ENCODE peak calls at places on chromosomes 5 and 9, in four cellular contexts. One of them, this sample, is unnamed.

GRCh38 chr9:115296831-115297565 is 179.0 kb upstream of the TNC start:
- DNase-seq in K562: no peak
- DNase-seq in H1: no peak
- DNase-seq in GM12878: no peak
- DNase-seq in this sample: no peak

GRCh38 chr5:669842-670395 is 23.2 kb downstream of the TPPP start:
- DNase-seq in GM12878: no peak
- DNase-seq in K562: no peak
- DNase-seq in H1: no peak
- DNase-seq in this sample: no peak

GRCh38 chr5:134396274-134396673 is 15.4 kb downstream of the CDKN2AIPNL start:
- DNase-seq in GM12878: no peak
- DNase-seq in H1: no peak
- DNase-seq in K562: no peak
- DNase-seq in this sample: no peak

GRCh38 chr5:76849767-76850291 is at the start of gene S100Z:
- DNase-seq in K562: peak
- DNase-seq in H1: no peak
- DNase-seq in GM12878: no peak
- DNase-seq in this sample: no peak

GRCh38 chr9:37669232-37669631 is 18.5 kb downstream of the FRMPD1 start:
- DNase-seq in H1: no peak
- DNase-seq in GM12878: no peak
- DNase-seq in K562: no peak
- DNase-seq in this sample: no peak

GRCh38 chr5:64295100-64295499 is 129.5 kb downstream of the RNF180 start:
- DNase-seq in K562: no peak
- DNase-seq in GM12878: no peak
- DNase-seq in H1: no peak
- DNase-seq in this sample: no peak

GRCh38 chr5:17001418-17001817 is 65.3 kb upstream of the MYO10 start:
- DNase-seq in K562: no peak
- DNase-seq in GM12878: no peak
- DNase-seq in H1: no peak
- DNase-seq in this sample: no peak

GRCh38 chr9:111597852-111598729 is 1.4 kb downstream of the PTGR1 start:
- DNase-seq in K562: peak
- DNase-seq in H1: peak
- DNase-seq in GM12878: no peak
- DNase-seq in this sample: peak

GRCh38 chr9:124770359-124771020 is 621 bp downstream of the NR6A1 start:
- DNase-seq in GM12878: no peak
- DNase-seq in K562: peak
- DNase-seq in H1: no peak
- DNase-seq in this sample: no peak

DNA sequence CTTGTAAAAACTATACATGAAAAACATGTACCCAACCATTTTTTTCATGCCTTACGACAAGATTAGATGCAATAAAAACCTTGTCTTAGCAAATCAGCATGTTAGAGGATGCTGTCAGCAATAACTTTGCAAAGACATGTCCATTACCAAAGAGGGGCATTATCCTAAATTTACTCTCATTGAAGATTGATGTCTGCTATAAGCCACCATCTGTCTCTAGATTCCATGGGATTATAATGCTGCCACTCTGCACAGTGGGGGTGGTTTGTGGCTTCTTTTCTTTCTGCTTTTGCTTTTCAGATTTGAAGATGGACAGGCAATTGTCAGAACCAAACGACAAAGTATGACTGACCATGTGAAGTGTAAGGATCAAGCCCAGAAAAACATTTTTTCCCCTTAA is 724.1 kb upstream of the ZNF608 start:
- DNase-seq in GM12878: no peak
- DNase-seq in H1: no peak
- DNase-seq in K562: no peak
- DNase-seq in this sample: no peak
- TF ChIP-seq BRCA1 in GM12878: no peak
- TF ChIP-seq BRCA1 in H1: no peak
- TF ChIP-seq BRCA1 in K562: no peak
- TF ChIP-seq BRCA1 in this sample: no peak

DNA sequence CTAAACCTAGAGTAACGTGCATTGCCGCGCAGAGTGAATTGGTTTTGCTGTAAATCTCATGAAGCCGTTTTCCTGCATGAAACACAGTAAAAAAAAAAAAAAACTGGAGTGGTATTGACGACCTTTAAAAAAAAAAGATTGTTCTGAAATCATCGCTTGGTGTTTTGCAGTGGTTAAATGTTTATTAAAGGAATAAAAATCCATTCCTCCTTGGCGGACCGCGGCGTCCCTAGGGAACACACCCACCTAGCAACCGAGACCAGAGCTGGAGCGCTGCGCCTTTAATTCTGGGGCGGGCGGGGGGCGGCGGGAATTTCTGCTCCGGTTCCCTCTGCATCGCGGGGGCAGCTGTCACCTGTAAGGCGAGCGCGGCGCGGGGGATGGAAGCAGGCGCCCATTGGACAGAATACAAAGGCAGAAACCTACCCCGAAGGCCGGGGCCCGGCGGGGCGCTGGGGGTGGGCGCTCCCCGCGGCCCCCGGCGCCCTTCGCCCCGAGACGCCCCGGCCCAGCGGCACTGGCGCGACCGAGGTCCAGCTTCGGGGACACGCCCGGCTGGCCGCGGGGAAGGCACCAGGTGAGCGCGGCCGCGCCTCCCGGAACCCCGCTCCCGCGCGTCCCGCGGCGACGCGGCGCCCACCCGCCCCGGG is at the start of gene SOWAHA:
- DNase-seq in GM12878: no peak
- DNase-seq in H1: no peak
- DNase-seq in K562: no peak
- DNase-seq in this sample: no peak
- TF ChIP-seq BRCA1 in GM12878: no peak
- TF ChIP-seq BRCA1 in H1: no peak
- TF ChIP-seq BRCA1 in K562: no peak
- TF ChIP-seq BRCA1 in this sample: no peak

DNA sequence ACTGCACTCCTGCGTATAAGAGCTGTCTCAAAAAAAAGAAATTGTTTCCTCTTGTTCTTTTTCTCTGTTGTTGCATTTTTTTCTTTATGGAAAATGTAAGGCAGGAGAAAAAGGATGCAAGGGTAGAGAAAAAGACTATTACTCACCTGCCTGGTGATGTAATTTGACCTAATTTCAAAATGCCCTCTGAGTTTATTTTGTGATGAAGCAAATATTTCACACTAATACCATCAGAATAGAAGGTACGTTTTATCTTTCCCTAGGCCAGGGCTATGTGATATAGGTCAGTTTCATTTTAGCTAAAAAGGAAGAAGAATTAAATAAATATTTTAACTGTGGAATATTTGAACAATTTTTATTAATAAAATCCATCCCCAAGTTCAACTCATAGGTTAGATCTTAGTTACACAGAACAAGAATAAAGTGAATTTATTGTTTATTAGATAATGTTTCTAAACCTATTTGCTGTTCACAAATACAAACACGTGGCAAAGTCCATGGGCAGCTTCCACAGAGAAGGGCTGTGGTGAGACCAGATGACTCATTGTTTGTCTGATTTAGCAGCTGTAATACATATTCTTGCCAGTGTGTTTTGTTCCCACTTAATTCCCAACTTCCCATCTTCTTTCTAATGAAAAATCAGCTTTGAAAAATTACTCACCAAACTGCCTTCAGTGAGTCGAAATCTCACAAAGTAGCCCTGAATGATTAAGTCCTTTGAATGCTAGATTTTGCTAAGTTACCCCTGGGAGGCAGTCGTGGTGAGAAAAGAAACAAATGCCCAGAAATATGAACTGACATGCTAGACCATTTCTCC is 52.8 kb upstream of the CCDC112 start:
- DNase-seq in H1: no peak
- DNase-seq in GM12878: no peak
- DNase-seq in K562: no peak
- DNase-seq in this sample: peak
- TF ChIP-seq BRCA1 in H1: no peak
- TF ChIP-seq BRCA1 in GM12878: no peak
- TF ChIP-seq BRCA1 in K562: no peak
- TF ChIP-seq BRCA1 in this sample: no peak

GRCh38 chr9:77714077-77714549 is 66.0 kb upstream of the GNA14 start:
- DNase-seq in K562: no peak
- DNase-seq in GM12878: no peak
- DNase-seq in H1: no peak
- DNase-seq in this sample: no peak
- TF ChIP-seq BRCA1 in K562: no peak
- TF ChIP-seq BRCA1 in GM12878: no peak
- TF ChIP-seq BRCA1 in H1: no peak
- TF ChIP-seq BRCA1 in this sample: no peak

DNA sequence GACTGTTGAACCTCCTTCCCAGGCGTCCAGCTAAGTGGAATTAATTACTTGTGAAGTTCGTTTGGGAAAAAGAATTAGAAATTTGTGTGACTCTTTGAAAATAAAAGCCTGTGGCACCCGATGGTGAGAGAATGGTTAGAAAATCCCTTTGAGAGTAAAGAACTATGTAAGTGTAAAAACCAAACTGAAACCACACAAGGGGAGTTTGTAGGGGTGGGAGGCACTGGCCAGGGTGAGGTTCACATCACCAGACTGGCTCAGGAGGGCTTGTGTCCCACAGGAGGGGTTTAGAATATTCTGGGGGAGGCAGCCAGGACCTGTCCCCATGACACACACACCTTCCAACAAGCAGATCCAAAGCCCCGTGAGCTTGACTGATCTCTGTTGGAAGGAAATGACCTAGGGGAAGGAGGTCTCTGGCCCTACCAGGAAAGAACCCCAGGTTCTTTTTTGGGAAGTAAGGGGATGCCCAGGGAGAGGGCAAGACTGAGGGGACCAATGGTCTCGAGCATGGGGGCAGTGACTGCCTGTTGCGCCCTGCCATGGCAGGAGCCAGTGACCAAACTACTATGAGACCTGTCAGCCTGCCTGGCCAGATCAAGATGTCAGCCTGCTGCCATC is 4.3 kb downstream of the SPATA24 start:
- DNase-seq in GM12878: peak
- DNase-seq in H1: no peak
- DNase-seq in K562: no peak
- DNase-seq in this sample: no peak
- TF ChIP-seq BRCA1 in GM12878: no peak
- TF ChIP-seq BRCA1 in H1: no peak
- TF ChIP-seq BRCA1 in K562: no peak
- TF ChIP-seq BRCA1 in this sample: no peak

GRCh38 chr9:86082870-86083269 is 16.5 kb downstream of the GOLM1 start:
- DNase-seq in K562: no peak
- DNase-seq in GM12878: no peak
- DNase-seq in H1: no peak
- DNase-seq in this sample: no peak
- TF ChIP-seq BRCA1 in K562: no peak
- TF ChIP-seq BRCA1 in GM12878: no peak
- TF ChIP-seq BRCA1 in H1: no peak
- TF ChIP-seq BRCA1 in this sample: no peak

GRCh38 chr9:71245651-71246050 is 124.2 kb upstream of the TRPM3 start:
- DNase-seq in H1: no peak
- DNase-seq in K562: no peak
- DNase-seq in GM12878: no peak
- DNase-seq in this sample: no peak

GRCh38 chr9:71253021-71253420 is 131.6 kb upstream of the TRPM3 start:
- DNase-seq in GM12878: no peak
- DNase-seq in K562: no peak
- DNase-seq in H1: no peak
- DNase-seq in this sample: no peak

GRCh38 chr9:71254592-71255277 is 133.3 kb upstream of the TRPM3 start:
- DNase-seq in GM12878: no peak
- DNase-seq in K562: no peak
- DNase-seq in H1: no peak
- DNase-seq in this sample: peak

GRCh38 chr9:71250626-71251025 is 129.2 kb upstream of the TRPM3 start:
- DNase-seq in K562: no peak
- DNase-seq in H1: peak
- DNase-seq in GM12878: no peak
- DNase-seq in this sample: no peak

GRCh38 chr9:71249729-71250317 is 128.4 kb upstream of the TRPM3 start:
- DNase-seq in H1: no peak
- DNase-seq in K562: peak
- DNase-seq in GM12878: no peak
- DNase-seq in this sample: peak
- TF ChIP-seq BRCA1 in H1: no peak
- TF ChIP-seq BRCA1 in K562: no peak
- TF ChIP-seq BRCA1 in GM12878: no peak
- TF ChIP-seq BRCA1 in this sample: no peak

GRCh38 chr5:172407861-172408260 is 46.5 kb downstream of the SH3PXD2B start:
- DNase-seq in K562: no peak
- DNase-seq in GM12878: no peak
- DNase-seq in H1: no peak
- DNase-seq in this sample: no peak
- TF ChIP-seq BRCA1 in K562: no peak
- TF ChIP-seq BRCA1 in GM12878: no peak
- TF ChIP-seq BRCA1 in H1: no peak
- TF ChIP-seq BRCA1 in this sample: no peak